ENCODE peak calls at places on chromosome 1, in nine cellular contexts. Y is fibroblast of lung, A is transverse colon, L is A549, D is uterus, C is body of pancreas, W is stomach, B is upper lobe of right lung, G is lower lobe of right lung. T is an unnamed sample. For H3K4me1, the result is how much of the 10 kb centered on the place peaks cover.

GRCh38 chr1:30407030-30407861 is 316.1 kb downstream of the MATN1 start:
- DNase-seq in D (peak), G (no peak), B (peak), Y (peak), L (no peak), W (peak), A (no peak), C (no peak), T (peak)

GRCh38 chr1:44537961-44538360 is 132.9 kb downstream of the RNF220 start:
- DNase-seq in D (no peak), W (no peak), C (no peak), G (no peak), Y (no peak), A (no peak), L (no peak), B (no peak), T (no peak)

GRCh38 chr1:105317976-105318375 is 1568.3 kb downstream of the AMY1C start:
- DNase-seq in Y (no peak), G (no peak), B (no peak), D (no peak), C (no peak), A (no peak), L (no peak), W (no peak), T (no peak)

GRCh38 chr1:150321826-150322166 is 463 bp downstream of the PRPF3 start:
- DNase-seq in G (no peak), B (no peak), C (no peak), L (no peak), D (no peak), A (no peak), W (no peak), Y (peak), T (no peak)

GRCh38 chr1:230067871-230068814 is 1.1 kb downstream of the GALNT2 start:
- DNase-seq in Y (peak), A (peak), D (no peak), W (peak), C (peak), L (peak), B (peak), G (peak), T (peak)

GRCh38 chr1:40944326-40944725 is 35.2 kb upstream of the CTPS1 start:
- DNase-seq in Y (peak), L (peak), D (peak), C (peak), W (no peak), A (peak), G (no peak), B (no peak), T (no peak)

GRCh38 chr1:100597069-100597741 is 59.3 kb downstream of the GPR88 start:
- DNase-seq in L (no peak), B (no peak), A (no peak), C (no peak), Y (peak), W (no peak), D (no peak), G (no peak), T (no peak)

GRCh38 chr1:83673287-83673686 is 325.6 kb downstream of the TTLL7 start:
- DNase-seq in Y (peak), A (no peak), C (no peak), W (no peak), L (no peak), B (no peak), D (no peak), G (no peak), T (no peak)

DNA sequence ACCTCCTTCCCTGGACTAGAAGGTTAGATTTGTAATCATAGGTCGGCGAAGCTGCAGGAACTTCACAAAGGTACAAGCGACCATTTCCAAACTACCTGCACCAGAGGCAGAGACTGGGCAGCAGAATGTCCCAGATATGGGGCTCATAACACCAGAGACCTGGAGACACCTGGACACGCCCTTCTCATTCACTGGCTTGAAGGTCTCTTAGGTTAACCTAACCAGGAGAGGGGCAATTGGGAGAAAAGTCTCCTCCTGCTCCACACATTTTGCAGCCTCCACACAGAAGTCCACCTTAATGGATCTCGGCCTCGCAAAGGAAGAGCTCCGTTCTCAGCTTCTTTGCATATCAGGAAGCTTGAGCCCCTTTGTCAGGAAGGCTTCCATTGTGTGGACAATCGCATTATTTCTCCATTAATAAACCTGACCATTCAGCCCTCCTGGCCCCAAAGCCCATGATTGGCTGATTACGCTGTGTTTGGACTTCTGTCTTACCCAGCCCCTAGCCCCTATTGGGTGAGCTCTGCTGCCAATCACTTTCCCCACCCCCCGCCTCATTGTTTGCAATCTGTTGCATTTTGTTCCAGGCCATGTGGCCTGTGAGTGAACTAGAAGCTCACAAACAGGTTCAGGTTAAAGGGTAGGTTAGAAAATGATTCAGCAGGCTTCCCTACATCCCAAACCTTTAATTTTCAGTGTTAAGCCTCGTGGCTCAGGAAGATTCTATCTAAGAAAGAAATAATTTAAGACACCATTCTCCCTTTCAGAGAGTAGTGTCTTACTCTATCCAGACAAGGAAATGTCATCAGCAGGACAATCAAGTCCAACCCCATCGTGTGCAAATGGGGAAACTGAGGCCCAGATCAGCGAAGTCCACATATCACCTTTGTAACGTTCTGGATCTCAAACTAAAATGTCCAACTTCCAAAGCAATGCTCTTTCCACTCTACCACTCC is 2.8 kb downstream of the MYCL start:
- DNase-seq in L (peak), C (peak), D (no peak), A (peak), B (no peak), G (peak), W (peak), Y (peak), T (peak)
- H3K4me1 ChIP-seq in L (under half), C (half or more), D (under half), A (under half), B (under half), G (under half), W (half or more), Y (under half), T (under half)

GRCh38 chr1:93352376-93352775 is 6.7 kb downstream of the DR1 start:
- DNase-seq in L (no peak), A (no peak), B (no peak), G (no peak), W (no peak), C (no peak), Y (no peak), D (no peak), T (no peak)
- H3K4me1 ChIP-seq in L (under half), A (under half), B (under half), G (half or more), W (half or more), C (under half), Y (under half), D (under half), T (under half)

GRCh38 chr1:224687465-224687864 is 71.3 kb downstream of the CNIH3 start:
- DNase-seq in G (no peak), L (no peak), A (no peak), Y (no peak), B (no peak), D (no peak), C (no peak), W (no peak), T (no peak)

GRCh38 chr1:224690576-224690975 is 74.5 kb downstream of the CNIH3 start:
- DNase-seq in B (no peak), W (no peak), D (no peak), Y (no peak), G (no peak), C (no peak), A (no peak), L (no peak), T (no peak)

GRCh38 chr1:224691526-224691925 is 75.4 kb downstream of the CNIH3 start:
- DNase-seq in L (no peak), A (no peak), G (no peak), B (no peak), W (no peak), C (no peak), D (no peak), Y (no peak), T (no peak)

GRCh38 chr1:224691106-224691505 is 75.0 kb downstream of the CNIH3 start:
- DNase-seq in G (no peak), L (no peak), A (no peak), Y (no peak), D (no peak), W (no peak), B (peak), C (no peak), T (no peak)

DNA sequence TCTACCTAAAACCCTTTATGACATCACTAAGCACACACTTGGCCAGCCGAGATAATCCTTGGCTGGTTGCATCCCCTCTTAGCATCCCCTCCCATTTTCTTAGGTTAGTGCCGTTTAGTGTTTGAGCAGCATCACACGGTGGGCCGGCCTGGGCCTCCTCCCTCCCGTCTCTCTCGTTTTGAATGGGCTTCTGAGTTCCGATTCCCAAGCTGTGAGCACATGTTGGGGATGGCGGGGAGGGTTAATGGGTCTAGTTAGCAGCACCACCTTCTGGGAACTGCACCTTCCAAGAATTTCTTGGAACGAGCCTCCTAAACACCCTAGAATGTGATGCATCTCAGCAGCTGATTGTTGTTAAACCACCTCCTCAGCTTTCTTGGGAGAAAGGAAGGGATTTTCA is 73.2 kb downstream of the CNIH3 start:
- DNase-seq in Y (no peak), G (no peak), L (no peak), A (no peak), D (no peak), W (no peak), B (no peak), C (no peak), T (no peak)
- H3K4me1 ChIP-seq in Y (under half), G (under half), L (under half), A (under half), D (under half), W (under half), B (under half), C (under half), T (under half)

DNA sequence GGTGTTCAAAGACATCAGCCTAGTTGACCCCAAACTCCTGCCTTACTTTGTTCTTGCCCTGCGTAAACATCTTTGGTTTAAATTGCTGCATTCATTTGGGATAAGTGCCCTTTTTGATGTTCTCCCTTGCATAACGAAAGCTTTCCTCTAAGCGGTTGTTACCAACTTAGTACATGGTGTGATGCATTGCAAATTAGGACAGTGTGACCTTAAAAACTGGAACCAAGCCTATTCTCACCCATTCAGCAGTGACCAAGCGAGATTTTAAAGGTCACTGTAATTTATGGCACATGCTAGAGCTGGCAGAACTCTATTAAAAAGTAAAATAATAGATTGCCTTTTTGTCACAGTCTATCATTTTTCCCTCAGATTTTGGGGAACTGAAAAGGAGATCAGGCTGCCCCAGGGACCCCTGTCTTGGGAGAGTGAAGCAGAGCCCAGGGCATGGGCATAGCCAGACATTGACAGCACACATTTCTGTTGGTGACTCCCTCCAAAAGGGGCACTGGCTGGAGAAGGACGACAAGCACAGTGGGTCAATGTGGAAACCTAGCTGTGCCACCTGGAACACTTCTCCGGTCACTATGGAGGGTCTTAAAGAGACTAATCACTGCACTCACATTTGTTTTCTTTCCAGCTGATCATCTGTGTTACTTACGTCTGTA is 63.9 kb downstream of the KCNK1 start:
- DNase-seq in G (no peak), D (no peak), L (no peak), B (no peak), C (no peak), Y (no peak), W (no peak), A (no peak), T (no peak)
- H3K4me1 ChIP-seq in G (under half), D (under half), L (under half), B (under half), C (under half), Y (under half), W (under half), A (under half), T (under half)

DNA sequence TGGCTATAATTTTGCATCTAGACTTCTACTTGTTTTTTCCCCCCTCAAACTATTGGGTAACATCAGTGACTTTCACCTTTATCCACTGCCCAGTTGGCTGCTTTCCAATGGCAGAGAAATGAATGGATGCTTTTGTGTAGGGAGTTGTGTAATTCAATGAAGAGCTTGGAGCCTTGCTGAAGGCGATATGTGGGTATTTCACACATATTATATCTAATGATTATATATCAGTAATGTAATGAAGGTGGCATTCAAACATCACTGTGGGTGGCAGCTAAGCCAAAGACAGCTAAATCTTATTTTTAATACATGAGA is 81.2 kb downstream of the TGFB2 start:
- DNase-seq in G (no peak), W (no peak), L (peak), B (no peak), Y (peak), A (no peak), D (peak), C (peak), T (no peak)
- H3K4me1 ChIP-seq in G (under half), W (under half), L (under half), B (under half), Y (under half), A (under half), D (under half), C (under half), T (under half)

GRCh38 chr1:78095618-78096416 is 50.1 kb downstream of the GIPC2 start:
- DNase-seq in L (no peak), C (no peak), A (no peak), W (no peak), G (no peak), Y (peak), B (no peak), D (no peak), T (no peak)

GRCh38 chr1:78092686-78093085 is 46.9 kb downstream of the GIPC2 start:
- DNase-seq in B (no peak), G (no peak), C (no peak), L (peak), A (no peak), D (no peak), Y (no peak), W (no peak), T (no peak)

GRCh38 chr1:78101514-78101913 is 55.7 kb downstream of the GIPC2 start:
- DNase-seq in G (no peak), C (peak), B (no peak), D (peak), L (peak), Y (peak), A (peak), W (peak), T (peak)

GRCh38 chr1:78101051-78101450 is 55.3 kb downstream of the GIPC2 start:
- DNase-seq in D (no peak), L (no peak), C (no peak), B (no peak), G (no peak), Y (no peak), A (no peak), W (no peak), T (no peak)

GRCh38 chr1:78096976-78097375 is 51.2 kb downstream of the GIPC2 start:
- DNase-seq in G (no peak), D (no peak), Y (peak), W (no peak), C (no peak), L (no peak), B (no peak), A (no peak), T (peak)
- H3K4me1 ChIP-seq in G (under half), D (under half), Y (under half), W (under half), C (under half), L (under half), B (under half), A (under half), T (under half)

GRCh38 chr1:160406131-160406968 is 6.0 kb downstream of the VANGL2 start:
- DNase-seq in C (no peak), W (no peak), L (no peak), G (no peak), B (no peak), A (no peak), Y (no peak), D (no peak), T (no peak)
- H3K4me1 ChIP-seq in C (under half), W (under half), L (under half), G (under half), B (under half), A (under half), Y (under half), D (under half), T (under half)